ENCODE peak calls at places on chromosomes 4 and X, in four cellular contexts. Y is NT2/D1, N is right atrium auricular region, C is aorta. Z is an unnamed sample. For H3K36me3, the result is how much of the 10 kb centered on the place peaks cover.

GRCh38 chr4:76881375-76881774 is 16.6 kb downstream of the SOWAHB start:
- DNase-seq in Y (no peak), N (no peak), C (no peak), Z (no peak)

GRCh38 chrX:68432648-68433047 is 647 bp downstream of the OPHN1 start:
- DNase-seq in Y (no peak), N (no peak), C (no peak), Z (no peak)

GRCh38 chr4:55876387-55876786 is 22.9 kb downstream of the EXOC1 start:
- DNase-seq in Y (no peak), N (no peak), C (no peak), Z (no peak)

GRCh38 chr4:81031389-81032173 is 1.1 kb downstream of the BMP3 start:
- DNase-seq in Y (no peak), N (no peak), C (no peak), Z (no peak)

GRCh38 chrX:40096395-40097091 is 1.2 kb downstream of the BCOR start:
- DNase-seq in Y (no peak), N (no peak), C (peak), Z (peak)

GRCh38 chrX:72609313-72609712 is 36.7 kb upstream of the HDAC8 start:
- DNase-seq in Y (no peak), N (no peak), C (no peak), Z (peak)

GRCh38 chr4:57911203-57911602 is 801.0 kb upstream of the IGFBP7 start:
- DNase-seq in Y (no peak), N (no peak), C (no peak), Z (no peak)

GRCh38 chrX:15202458-15203177 is 67.3 kb downstream of the ASB9 start:
- DNase-seq in Y (no peak), N (no peak), C (no peak), Z (no peak)

GRCh38 chr4:52813546-52813945 is 48.6 kb upstream of the RASL11B start:
- DNase-seq in Y (no peak), N (no peak), C (no peak), Z (no peak)

GRCh38 chr4:17504081-17504480 is 7.8 kb downstream of the QDPR start:
- DNase-seq in Y (no peak), N (no peak), C (no peak), Z (no peak)
- H3K36me3 ChIP-seq in Y (half or more), N (half or more), C (under half), Z (under half)

DNA sequence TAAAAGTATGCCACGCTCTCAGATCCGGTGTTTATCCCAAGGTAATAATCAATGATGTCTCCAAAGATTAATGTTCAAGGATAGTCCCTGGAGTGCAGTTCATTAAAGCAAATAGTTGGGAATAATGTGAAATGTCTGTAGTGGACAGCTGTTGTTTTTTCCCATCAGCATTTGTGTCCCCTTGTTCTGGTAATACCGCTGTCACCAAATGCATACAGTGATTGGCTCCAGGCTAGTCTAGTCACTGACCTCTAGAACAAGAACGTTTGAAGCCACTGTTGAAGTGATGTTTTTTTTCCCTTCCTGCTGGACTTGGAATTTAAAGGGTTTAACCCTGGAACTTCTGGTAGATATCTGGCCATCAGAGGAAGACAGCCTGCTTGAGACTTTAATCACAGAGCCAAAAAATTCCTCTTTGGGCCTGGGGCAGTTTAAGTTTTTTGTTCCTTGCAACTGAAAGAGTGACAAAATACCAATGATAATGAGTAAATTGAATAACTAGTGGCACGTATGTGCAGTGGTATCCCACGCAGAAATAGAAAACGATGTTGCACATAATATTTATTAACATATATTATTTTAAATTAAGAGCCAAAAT is 30.6 kb downstream of the HSD17B11 start:
- DNase-seq in Y (no peak), N (no peak), C (no peak), Z (no peak)
- H3K36me3 ChIP-seq in Y (under half), N (under half), C (under half), Z (under half)

GRCh38 chrX:29254515-29254914 is 667.3 kb downstream of the IL1RAPL1 start:
- DNase-seq in Y (no peak), N (no peak), C (no peak), Z (no peak)

DNA sequence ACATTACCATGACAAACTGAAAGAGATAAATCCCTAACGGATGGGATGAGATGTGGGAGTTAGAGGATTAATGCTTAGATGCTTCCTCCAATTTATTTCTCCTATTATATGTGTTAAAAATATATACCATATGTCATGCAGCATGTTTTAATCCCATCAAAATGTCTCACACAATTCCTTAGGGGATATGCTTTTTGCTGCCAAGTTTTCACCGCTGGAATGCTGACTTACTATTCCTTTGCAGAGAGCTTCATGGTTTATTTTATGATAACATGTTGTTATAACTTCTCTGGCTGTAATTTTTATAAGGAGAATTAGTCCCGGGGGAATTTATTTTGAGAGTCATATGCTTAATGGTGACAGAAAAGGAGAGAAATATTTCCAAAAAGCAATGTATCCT is 670.3 kb downstream of the IL1RAPL1 start:
- DNase-seq in Y (no peak), N (no peak), C (no peak), Z (no peak)
- H3K36me3 ChIP-seq in Y (under half), N (under half), C (under half), Z (under half)

GRCh38 chr4:38058186-38058585 is 98.0 kb downstream of the PTTG2 start:
- DNase-seq in Y (no peak), N (no peak), C (no peak), Z (peak)
- H3K36me3 ChIP-seq in Y (under half), N (half or more), C (under half), Z (under half)

GRCh38 chr4:3508542-3508941 is 23.7 kb downstream of the LRPAP1 start:
- DNase-seq in Y (no peak), N (no peak), C (no peak), Z (no peak)

GRCh38 chr4:3501825-3502425 is 30.3 kb downstream of the LRPAP1 start:
- DNase-seq in Y (no peak), N (no peak), C (no peak), Z (no peak)

GRCh38 chr4:3501126-3501824 is 30.9 kb downstream of the LRPAP1 start:
- DNase-seq in Y (no peak), N (no peak), C (no peak), Z (no peak)

GRCh38 chr4:3502941-3503936 is 29.0 kb downstream of the LRPAP1 start:
- DNase-seq in Y (no peak), N (no peak), C (no peak), Z (no peak)

DNA sequence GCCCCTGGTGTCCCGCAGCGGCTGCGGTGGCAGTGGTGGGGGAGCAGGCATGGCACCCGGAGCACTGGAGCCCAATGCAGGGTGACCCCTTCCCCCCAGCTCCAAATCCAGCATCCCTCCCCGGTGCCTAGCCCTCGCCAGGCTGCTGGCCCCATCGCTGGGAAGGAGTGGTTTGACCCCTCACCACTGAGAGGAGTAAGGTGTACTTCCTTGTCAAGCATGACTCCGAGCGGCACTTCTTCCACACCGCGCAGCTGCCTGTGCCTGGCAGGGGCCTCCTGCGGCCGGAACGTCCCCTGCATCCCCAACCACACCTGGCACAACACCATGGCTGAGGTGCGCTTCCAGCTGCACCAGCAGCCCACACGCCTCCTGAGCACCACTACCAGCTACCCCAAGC is 27.0 kb downstream of the LRPAP1 start:
- DNase-seq in Y (no peak), N (no peak), C (no peak), Z (no peak)
- H3K36me3 ChIP-seq in Y (half or more), N (half or more), C (under half), Z (under half)

DNA sequence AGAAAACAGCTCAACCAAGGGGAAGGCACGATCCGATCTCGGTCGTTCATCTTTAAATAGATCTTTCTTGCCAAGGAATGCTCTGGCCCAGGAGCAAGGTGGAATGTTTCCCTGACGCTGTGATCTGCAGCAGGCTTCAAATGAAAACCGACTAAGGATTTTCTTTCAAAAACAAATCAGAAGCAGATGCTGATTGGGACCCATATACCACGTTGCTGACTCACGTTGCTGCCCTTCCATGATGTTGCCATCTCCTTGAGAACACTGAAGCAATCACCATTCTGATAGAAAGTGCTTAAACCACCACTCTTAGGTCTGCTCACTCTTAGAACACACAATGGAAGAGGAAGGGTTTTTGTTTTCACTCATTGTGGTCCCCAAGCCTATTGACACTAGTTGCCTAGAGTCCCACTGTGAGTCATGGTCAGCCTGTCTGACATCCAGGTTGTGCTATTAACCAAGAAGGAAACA is 26.1 kb downstream of the LAMTOR3 start:
- DNase-seq in Y (peak), N (no peak), C (no peak), Z (no peak)
- H3K36me3 ChIP-seq in Y (under half), N (under half), C (under half), Z (under half)

DNA sequence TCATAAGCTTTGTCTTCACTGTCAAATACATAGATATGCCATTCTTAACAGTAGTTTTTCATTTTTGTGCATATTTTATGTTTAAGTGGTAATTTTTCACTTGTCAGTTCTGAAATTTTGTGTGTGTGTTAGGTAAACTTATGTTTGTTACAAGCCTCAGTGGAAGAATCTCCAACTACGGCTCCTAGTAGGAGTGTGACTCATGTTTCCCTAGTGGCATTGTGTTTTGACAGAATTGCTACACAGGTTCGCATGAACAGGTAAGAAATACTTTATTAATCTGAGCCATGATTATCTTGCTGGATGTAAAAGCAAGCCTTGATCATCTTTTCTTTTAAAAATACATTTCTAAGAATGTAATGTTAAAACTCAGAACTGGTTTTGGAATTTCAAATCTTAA is 94.4 kb downstream of the BLTP1 start:
- DNase-seq in Y (no peak), N (no peak), C (no peak), Z (no peak)
- H3K36me3 ChIP-seq in Y (under half), N (half or more), C (under half), Z (half or more)

GRCh38 chr4:151143162-151143561 is 43.7 kb downstream of the RPS3A start:
- DNase-seq in Y (no peak), N (no peak), C (no peak), Z (no peak)
- H3K36me3 ChIP-seq in Y (under half), N (half or more), C (under half), Z (under half)

DNA sequence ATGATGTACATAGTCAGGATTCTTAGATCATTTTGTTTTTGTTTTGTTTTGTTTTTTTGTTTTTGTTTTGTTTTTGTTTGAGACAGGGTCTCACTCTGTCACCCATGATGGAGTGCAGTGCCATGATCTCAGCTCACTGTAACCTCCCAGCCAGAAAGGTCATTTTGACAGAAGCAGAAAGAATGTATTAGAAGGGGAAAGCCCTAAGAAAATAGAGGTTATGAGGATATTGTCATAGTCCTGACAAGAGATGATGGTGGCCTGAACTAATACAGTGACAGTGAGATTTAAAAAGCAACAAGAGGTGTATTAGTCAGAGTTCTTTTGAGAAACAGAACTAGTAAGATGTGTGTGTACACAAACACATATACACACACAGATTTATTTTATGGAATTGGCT is 503.3 kb downstream of the RPA4 start:
- DNase-seq in Y (no peak), N (no peak), C (no peak), Z (no peak)
- H3K36me3 ChIP-seq in Y (under half), N (under half), C (under half), Z (under half)

GRCh38 chr4:4419896-4420295 is 33.0 kb downstream of the NSG1 start:
- DNase-seq in Y (no peak), N (no peak), C (no peak), Z (no peak)

GRCh38 chr4:4418676-4419370 is 31.9 kb downstream of the NSG1 start:
- DNase-seq in Y (no peak), N (no peak), C (no peak), Z (no peak)

GRCh38 chr4:4417886-4418285 is 31.0 kb downstream of the NSG1 start:
- DNase-seq in Y (no peak), N (no peak), C (no peak), Z (no peak)

GRCh38 chr4:4421356-4421755 is 34.5 kb downstream of the NSG1 start:
- DNase-seq in Y (no peak), N (no peak), C (no peak), Z (no peak)

DNA sequence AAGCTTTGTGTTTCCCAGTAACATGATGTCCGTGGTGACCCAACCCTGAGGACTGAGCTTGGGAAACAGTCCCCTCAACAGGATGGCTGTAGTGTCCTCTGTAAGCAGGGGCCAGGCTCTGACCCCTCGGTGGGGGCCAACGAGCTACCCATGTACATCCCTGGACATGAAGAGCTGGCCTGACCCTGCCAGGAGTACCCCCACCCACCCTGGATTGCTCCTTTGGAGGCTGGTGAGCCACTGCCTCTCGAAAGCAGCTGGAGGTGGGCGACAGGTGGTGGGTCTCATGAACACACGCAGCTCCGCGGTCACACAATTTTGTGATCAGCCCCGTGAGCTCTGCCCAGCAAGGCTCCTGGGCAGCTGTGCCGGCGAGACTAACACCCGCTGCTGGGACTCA is 33.5 kb downstream of the NSG1 start:
- DNase-seq in Y (no peak), N (no peak), C (no peak), Z (no peak)
- H3K36me3 ChIP-seq in Y (half or more), N (under half), C (under half), Z (under half)

Z was measured in Karpas-422.